ENCODE peak calls at places on chromosome 6, in six cellular contexts. O is A172, Q is islet precursor cell, E is left colon, A is HEK293T, H is NCI-H510A treated with DMSO at 0.1 percent for 48 hours. U is an unnamed sample.

GRCh38 chr6:21098744-21099143 is 494.8 kb upstream of the SOX4 start:
- DNase-seq in O (no peak), Q (no peak), E (no peak), A (peak), H (peak), U (no peak)

GRCh38 chr6:43613721-43614395 is 15.2 kb downstream of the GTPBP2 start:
- DNase-seq in O (no peak), Q (no peak), E (no peak), A (no peak), H (no peak), U (no peak)

GRCh38 chr6:116405663-116406329 is 35.0 kb downstream of the DSE start:
- DNase-seq in O (no peak), Q (no peak), E (no peak), A (peak), H (no peak), U (peak)

GRCh38 chr6:37160922-37161778 is 8.8 kb upstream of the PIM1 start:
- DNase-seq in O (no peak), Q (no peak), E (no peak), A (no peak), H (no peak), U (peak)

GRCh38 chr6:28741363-28741762 is 182.4 kb downstream of the TRIM27 start:
- DNase-seq in O (no peak), Q (no peak), E (no peak), A (no peak), H (no peak), U (no peak)

GRCh38 chr6:158672726-158673125 is 22.9 kb downstream of the SYTL3 start:
- DNase-seq in O (no peak), Q (no peak), E (no peak), A (no peak), H (no peak), U (no peak)

GRCh38 chr6:48036316-48036715 is 74.7 kb downstream of the PTCHD4 start:
- DNase-seq in O (peak), Q (no peak), E (no peak), A (no peak), H (no peak), U (peak)

GRCh38 chr6:71473908-71474307 is 185.3 kb downstream of the OGFRL1 start:
- DNase-seq in O (peak), Q (no peak), E (peak), A (no peak), H (no peak), U (peak)

GRCh38 chr6:8279094-8279805 is 156.1 kb downstream of the SLC35B3 start:
- DNase-seq in O (no peak), Q (no peak), E (no peak), A (no peak), H (no peak), U (no peak)

U was measured in fibroblast of mammary gland.